ENCODE peak calls at places on chromosome 11, in nine cellular contexts. One of them, this sample, is unnamed.

GRCh38 chr11:3936517-3936916 is 81.1 kb downstream of the STIM1 start:
- DNase-seq in activated effector memory CD4-positive, alpha-beta T cell treated with anti-CD3 and anti-CD28 coated beads, Interleukin-2, amount 50 U/mL, for 16 hours: no peak
- DNase-seq in stimulated activated naive B cell treated with anti-CD40 and anti-IgM and Interleukin-4, amounts not matched to agents 10 μg/mL and 1 μg/mL and 100 μg/mL, for 72 hours: no peak
- DNase-seq in iris pigment epithelial cell: no peak
- DNase-seq in A549: no peak
- DNase-seq in stimulated activated CD4-positive, alpha-beta T cell treated with anti-CD3 and anti-CD28 coated beads, Interleukin-15, amount 100 ng/mL, for 1 hour: no peak
- DNase-seq in A673: no peak
- DNase-seq in PC-3: no peak
- DNase-seq in skeletal muscle cell: no peak
- DNase-seq in this sample: no peak

GRCh38 chr11:94500181-94500580 is 6.4 kb downstream of the ANKRD49 start:
- DNase-seq in activated effector memory CD4-positive, alpha-beta T cell treated with anti-CD3 and anti-CD28 coated beads, Interleukin-2, amount 50 U/mL, for 16 hours: no peak
- DNase-seq in stimulated activated naive B cell treated with anti-CD40 and anti-IgM and Interleukin-4, amounts not matched to agents 10 μg/mL and 1 μg/mL and 100 μg/mL, for 72 hours: no peak
- DNase-seq in iris pigment epithelial cell: no peak
- DNase-seq in A549: no peak
- DNase-seq in stimulated activated CD4-positive, alpha-beta T cell treated with anti-CD3 and anti-CD28 coated beads, Interleukin-15, amount 100 ng/mL, for 1 hour: no peak
- DNase-seq in A673: no peak
- DNase-seq in PC-3: no peak
- DNase-seq in skeletal muscle cell: no peak
- DNase-seq in this sample: no peak

GRCh38 chr11:102109896-102110760 is at the start of gene YAP1:
- DNase-seq in activated effector memory CD4-positive, alpha-beta T cell treated with anti-CD3 and anti-CD28 coated beads, Interleukin-2, amount 50 U/mL, for 16 hours: peak; percentile 86
- DNase-seq in stimulated activated naive B cell treated with anti-CD40 and anti-IgM and Interleukin-4, amounts not matched to agents 10 μg/mL and 1 μg/mL and 100 μg/mL, for 72 hours: peak; percentile 55
- DNase-seq in iris pigment epithelial cell: peak; percentile 96
- DNase-seq in A549: peak; percentile 25
- DNase-seq in stimulated activated CD4-positive, alpha-beta T cell treated with anti-CD3 and anti-CD28 coated beads, Interleukin-15, amount 100 ng/mL, for 1 hour: peak; percentile 56
- DNase-seq in A673: peak; percentile 98
- DNase-seq in PC-3: peak; percentile 95
- DNase-seq in skeletal muscle cell: peak; percentile 85
- DNase-seq in this sample: peak; percentile 78

GRCh38 chr11:70192666-70193410 is 10.3 kb upstream of the FADD start:
- DNase-seq in activated effector memory CD4-positive, alpha-beta T cell treated with anti-CD3 and anti-CD28 coated beads, Interleukin-2, amount 50 U/mL, for 16 hours: no peak
- DNase-seq in stimulated activated naive B cell treated with anti-CD40 and anti-IgM and Interleukin-4, amounts not matched to agents 10 μg/mL and 1 μg/mL and 100 μg/mL, for 72 hours: no peak
- DNase-seq in iris pigment epithelial cell: no peak
- DNase-seq in A549: no peak
- DNase-seq in stimulated activated CD4-positive, alpha-beta T cell treated with anti-CD3 and anti-CD28 coated beads, Interleukin-15, amount 100 ng/mL, for 1 hour: no peak
- DNase-seq in A673: no peak
- DNase-seq in PC-3: no peak
- DNase-seq in skeletal muscle cell: no peak
- DNase-seq in this sample: peak; percentile 63

GRCh38 chr11:2186669-2187266 is 15.2 kb upstream of the TH start:
- DNase-seq in activated effector memory CD4-positive, alpha-beta T cell treated with anti-CD3 and anti-CD28 coated beads, Interleukin-2, amount 50 U/mL, for 16 hours: peak; percentile 72
- DNase-seq in stimulated activated naive B cell treated with anti-CD40 and anti-IgM and Interleukin-4, amounts not matched to agents 10 μg/mL and 1 μg/mL and 100 μg/mL, for 72 hours: peak; percentile 42
- DNase-seq in iris pigment epithelial cell: peak; percentile 16
- DNase-seq in A549: peak; percentile 76
- DNase-seq in stimulated activated CD4-positive, alpha-beta T cell treated with anti-CD3 and anti-CD28 coated beads, Interleukin-15, amount 100 ng/mL, for 1 hour: peak; percentile 26
- DNase-seq in A673: peak; percentile 38
- DNase-seq in PC-3: peak; percentile 37
- DNase-seq in skeletal muscle cell: no peak
- DNase-seq in this sample: peak; percentile 63

GRCh38 chr11:61793084-61793828 is 545 bp downstream of the FEN1 start:
- DNase-seq in activated effector memory CD4-positive, alpha-beta T cell treated with anti-CD3 and anti-CD28 coated beads, Interleukin-2, amount 50 U/mL, for 16 hours: no peak
- DNase-seq in stimulated activated naive B cell treated with anti-CD40 and anti-IgM and Interleukin-4, amounts not matched to agents 10 μg/mL and 1 μg/mL and 100 μg/mL, for 72 hours: no peak
- DNase-seq in iris pigment epithelial cell: no peak
- DNase-seq in A549: peak; percentile 47
- DNase-seq in stimulated activated CD4-positive, alpha-beta T cell treated with anti-CD3 and anti-CD28 coated beads, Interleukin-15, amount 100 ng/mL, for 1 hour: no peak
- DNase-seq in A673: no peak
- DNase-seq in PC-3: peak; percentile 13
- DNase-seq in skeletal muscle cell: no peak
- DNase-seq in this sample: peak; percentile 48

GRCh38 chr11:88886796-88887195 is 179.0 kb downstream of the GRM5 start:
- DNase-seq in activated effector memory CD4-positive, alpha-beta T cell treated with anti-CD3 and anti-CD28 coated beads, Interleukin-2, amount 50 U/mL, for 16 hours: peak; percentile 66
- DNase-seq in stimulated activated naive B cell treated with anti-CD40 and anti-IgM and Interleukin-4, amounts not matched to agents 10 μg/mL and 1 μg/mL and 100 μg/mL, for 72 hours: no peak
- DNase-seq in iris pigment epithelial cell: peak; percentile 5
- DNase-seq in A549: peak; percentile 6
- DNase-seq in stimulated activated CD4-positive, alpha-beta T cell treated with anti-CD3 and anti-CD28 coated beads, Interleukin-15, amount 100 ng/mL, for 1 hour: no peak
- DNase-seq in A673: peak; percentile 22
- DNase-seq in PC-3: peak; percentile 94
- DNase-seq in skeletal muscle cell: peak; percentile 15
- DNase-seq in this sample: peak; percentile 66

GRCh38 chr11:36258730-36259360 is 30.4 kb downstream of the COMMD9 start:
- DNase-seq in activated effector memory CD4-positive, alpha-beta T cell treated with anti-CD3 and anti-CD28 coated beads, Interleukin-2, amount 50 U/mL, for 16 hours: no peak
- DNase-seq in stimulated activated naive B cell treated with anti-CD40 and anti-IgM and Interleukin-4, amounts not matched to agents 10 μg/mL and 1 μg/mL and 100 μg/mL, for 72 hours: no peak
- DNase-seq in iris pigment epithelial cell: peak; percentile 86
- DNase-seq in A549: peak; percentile 60
- DNase-seq in stimulated activated CD4-positive, alpha-beta T cell treated with anti-CD3 and anti-CD28 coated beads, Interleukin-15, amount 100 ng/mL, for 1 hour: no peak
- DNase-seq in A673: peak; percentile 93
- DNase-seq in PC-3: peak; percentile 74
- DNase-seq in skeletal muscle cell: peak; percentile 48
- DNase-seq in this sample: peak; percentile 57

GRCh38 chr11:95119361-95120060 is 29.9 kb downstream of the ENDOD1 start:
- DNase-seq in activated effector memory CD4-positive, alpha-beta T cell treated with anti-CD3 and anti-CD28 coated beads, Interleukin-2, amount 50 U/mL, for 16 hours: no peak
- DNase-seq in stimulated activated naive B cell treated with anti-CD40 and anti-IgM and Interleukin-4, amounts not matched to agents 10 μg/mL and 1 μg/mL and 100 μg/mL, for 72 hours: no peak
- DNase-seq in iris pigment epithelial cell: no peak
- DNase-seq in A549: no peak
- DNase-seq in stimulated activated CD4-positive, alpha-beta T cell treated with anti-CD3 and anti-CD28 coated beads, Interleukin-15, amount 100 ng/mL, for 1 hour: no peak
- DNase-seq in A673: no peak
- DNase-seq in PC-3: peak; percentile 28
- DNase-seq in skeletal muscle cell: no peak
- DNase-seq in this sample: no peak

GRCh38 chr11:108733479-108734116 is 68.7 kb downstream of the DDX10 start:
- DNase-seq in activated effector memory CD4-positive, alpha-beta T cell treated with anti-CD3 and anti-CD28 coated beads, Interleukin-2, amount 50 U/mL, for 16 hours: peak; percentile 64
- DNase-seq in stimulated activated naive B cell treated with anti-CD40 and anti-IgM and Interleukin-4, amounts not matched to agents 10 μg/mL and 1 μg/mL and 100 μg/mL, for 72 hours: peak; percentile 48
- DNase-seq in iris pigment epithelial cell: peak; percentile 89
- DNase-seq in A549: no peak
- DNase-seq in stimulated activated CD4-positive, alpha-beta T cell treated with anti-CD3 and anti-CD28 coated beads, Interleukin-15, amount 100 ng/mL, for 1 hour: peak; percentile 3
- DNase-seq in A673: peak; percentile 82
- DNase-seq in PC-3: peak; percentile 45
- DNase-seq in skeletal muscle cell: peak; percentile 43
- DNase-seq in this sample: peak; percentile 82

GRCh38 chr11:6319879-6320410 is 356 bp downstream of the CAVIN3 start:
- DNase-seq in activated effector memory CD4-positive, alpha-beta T cell treated with anti-CD3 and anti-CD28 coated beads, Interleukin-2, amount 50 U/mL, for 16 hours: peak; percentile 64
- DNase-seq in stimulated activated naive B cell treated with anti-CD40 and anti-IgM and Interleukin-4, amounts not matched to agents 10 μg/mL and 1 μg/mL and 100 μg/mL, for 72 hours: peak; percentile 26
- DNase-seq in iris pigment epithelial cell: peak; percentile 92
- DNase-seq in A549: peak; percentile 83
- DNase-seq in stimulated activated CD4-positive, alpha-beta T cell treated with anti-CD3 and anti-CD28 coated beads, Interleukin-15, amount 100 ng/mL, for 1 hour: no peak
- DNase-seq in A673: no peak
- DNase-seq in PC-3: no peak
- DNase-seq in skeletal muscle cell: peak; percentile 84
- DNase-seq in this sample: no peak

GRCh38 chr11:57648791-57649735 is 649 bp downstream of the YPEL4 start:
- DNase-seq in activated effector memory CD4-positive, alpha-beta T cell treated with anti-CD3 and anti-CD28 coated beads, Interleukin-2, amount 50 U/mL, for 16 hours: no peak
- DNase-seq in stimulated activated naive B cell treated with anti-CD40 and anti-IgM and Interleukin-4, amounts not matched to agents 10 μg/mL and 1 μg/mL and 100 μg/mL, for 72 hours: no peak
- DNase-seq in iris pigment epithelial cell: no peak
- DNase-seq in A549: no peak
- DNase-seq in stimulated activated CD4-positive, alpha-beta T cell treated with anti-CD3 and anti-CD28 coated beads, Interleukin-15, amount 100 ng/mL, for 1 hour: no peak
- DNase-seq in A673: peak; percentile 39
- DNase-seq in PC-3: no peak
- DNase-seq in skeletal muscle cell: no peak
- DNase-seq in this sample: no peak

GRCh38 chr11:30914143-30914762 is 328.1 kb upstream of the MPPED2 start:
- DNase-seq in activated effector memory CD4-positive, alpha-beta T cell treated with anti-CD3 and anti-CD28 coated beads, Interleukin-2, amount 50 U/mL, for 16 hours: no peak
- DNase-seq in stimulated activated naive B cell treated with anti-CD40 and anti-IgM and Interleukin-4, amounts not matched to agents 10 μg/mL and 1 μg/mL and 100 μg/mL, for 72 hours: no peak
- DNase-seq in iris pigment epithelial cell: peak; percentile 70
- DNase-seq in A549: peak; percentile 8
- DNase-seq in stimulated activated CD4-positive, alpha-beta T cell treated with anti-CD3 and anti-CD28 coated beads, Interleukin-15, amount 100 ng/mL, for 1 hour: no peak
- DNase-seq in A673: peak; percentile 94
- DNase-seq in PC-3: peak; percentile 47
- DNase-seq in skeletal muscle cell: peak; percentile 39
- DNase-seq in this sample: peak; percentile 21